ENCODE peak calls at places on chromosomes 2 and 18, in seven cellular contexts. K is fibroblast of lung, U is lung, P is heart left ventricle, Z is heart right ventricle, D is HCT116, S is neural crest cell. F is an unnamed sample.

GRCh38 chr2:99637157-99637697 is 147.4 kb upstream of the REV1 start:
- DNase-seq in K (no peak), U (no peak), P (no peak), Z (no peak), D (no peak), S (no peak), F (no peak)

GRCh38 chr2:220562375-220563140 is 935.1 kb downstream of the SLC4A3 start:
- DNase-seq in K (no peak), U (no peak), P (no peak), Z (no peak), D (no peak), S (no peak), F (no peak)

GRCh38 chr2:216370961-216371633 is 1.2 kb downstream of the MARCHF4 start:
- DNase-seq in K (no peak), U (no peak), P (no peak), Z (no peak), D (no peak), S (peak), F (no peak)

GRCh38 chr2:223537669-223538601 is 64.2 kb downstream of the SCG2 start:
- DNase-seq in K (peak), U (no peak), P (no peak), Z (no peak), D (no peak), S (no peak), F (no peak)

GRCh38 chr2:240349133-240350005 is 86.1 kb upstream of the GPC1 start:
- DNase-seq in K (no peak), U (no peak), P (peak), Z (no peak), D (no peak), S (no peak), F (no peak)

GRCh38 chr2:59182249-59182648 is 941.1 kb upstream of the FANCL start:
- DNase-seq in K (no peak), U (no peak), P (no peak), Z (no peak), D (no peak), S (peak), F (peak)

GRCh38 chr2:151343073-151343472 is 14.3 kb upstream of the TNFAIP6 start:
- DNase-seq in K (no peak), U (no peak), P (no peak), Z (no peak), D (no peak), S (no peak), F (no peak)

GRCh38 chr2:100243671-100244030 is 78.7 kb downstream of the LONRF2 start:
- DNase-seq in K (no peak), U (no peak), P (no peak), Z (no peak), D (no peak), S (no peak), F (no peak)

GRCh38 chr18:22813648-22814328 is 119.3 kb upstream of the RBBP8 start:
- DNase-seq in K (peak), U (no peak), P (no peak), Z (no peak), D (no peak), S (no peak), F (peak)

GRCh38 chr2:99489758-99490087 is at the start of gene REV1:
- DNase-seq in K (no peak), U (no peak), P (no peak), Z (no peak), D (no peak), S (no peak), F (no peak)

GRCh38 chr18:50866765-50867164 is 12.2 kb upstream of the ME2 start:
- DNase-seq in K (peak), U (no peak), P (no peak), Z (no peak), D (no peak), S (no peak), F (no peak)

GRCh38 chr2:215505044-215505786 is 69.3 kb upstream of the FN1 start:
- DNase-seq in K (peak), U (no peak), P (no peak), Z (no peak), D (no peak), S (no peak), F (no peak)

GRCh38 chr2:72561621-72562318 is 264.1 kb downstream of the EXOC6B start:
- DNase-seq in K (peak), U (no peak), P (no peak), Z (no peak), D (no peak), S (no peak), F (no peak)

GRCh38 chr2:71685941-71686611 is 232.7 kb downstream of the DYSF start:
- DNase-seq in K (no peak), U (no peak), P (peak), Z (no peak), D (no peak), S (no peak), F (no peak)

GRCh38 chr2:43524180-43524965 is 71.5 kb downstream of the THADA start:
- DNase-seq in K (peak), U (no peak), P (no peak), Z (no peak), D (no peak), S (no peak), F (no peak)

GRCh38 chr18:27599202-27599829 is 414.2 kb upstream of the CHST9 start:
- DNase-seq in K (peak), U (no peak), P (no peak), Z (peak), D (peak), S (peak), F (peak)

GRCh38 chr2:196291873-196292800 is 120.8 kb upstream of the STK17B start:
- DNase-seq in K (no peak), U (peak), P (no peak), Z (no peak), D (peak), S (no peak), F (peak)

GRCh38 chr2:218754201-218754600 is 27.7 kb upstream of the CYP27A1 start:
- DNase-seq in K (no peak), U (peak), P (no peak), Z (no peak), D (no peak), S (no peak), F (peak)

GRCh38 chr2:119637371-119637770 is 41.6 kb upstream of the TMEM177 start:
- DNase-seq in K (no peak), U (no peak), P (no peak), Z (no peak), D (no peak), S (no peak), F (no peak)

GRCh38 chr18:72530622-72531021 is 13.5 kb downstream of the CBLN2 start:
- DNase-seq in K (no peak), U (no peak), P (no peak), Z (no peak), D (no peak), S (no peak), F (no peak)

GRCh38 chr2:241818943-241819270 is 9.9 kb downstream of the NEU4 start:
- DNase-seq in K (no peak), U (no peak), P (no peak), Z (no peak), D (no peak), S (no peak), F (no peak)

GRCh38 chr2:124024491-124025348 is at the start of gene CNTNAP5:
- DNase-seq in K (peak), U (peak), P (peak), Z (peak), D (no peak), S (peak), F (no peak)

GRCh38 chr2:173252581-173252980 is 102.1 kb upstream of the CDCA7 start:
- DNase-seq in K (no peak), U (no peak), P (no peak), Z (no peak), D (no peak), S (no peak), F (no peak)

GRCh38 chr2:113084249-113085000 is 16.7 kb downstream of the IL1F10 start:
- DNase-seq in K (peak), U (no peak), P (no peak), Z (no peak), D (peak), S (no peak), F (peak)
- TF ChIP-seq CTCF in K (no peak), U (peak), P (no peak), Z (peak), D (peak), S (no peak), F (no peak)

GRCh38 chr2:186751078-186751477 is 57.2 kb downstream of the FAM171B start:
- DNase-seq in K (no peak), U (no peak), P (no peak), Z (no peak), D (no peak), S (no peak), F (no peak)

GRCh38 chr2:186751790-186752189 is 57.9 kb downstream of the FAM171B start:
- DNase-seq in K (no peak), U (no peak), P (no peak), Z (no peak), D (no peak), S (no peak), F (no peak)

GRCh38 chr2:186749179-186749578 is 55.3 kb downstream of the FAM171B start:
- DNase-seq in K (no peak), U (no peak), P (no peak), Z (no peak), D (no peak), S (no peak), F (no peak)

GRCh38 chr2:186746584-186746983 is 52.7 kb downstream of the FAM171B start:
- DNase-seq in K (no peak), U (no peak), P (no peak), Z (no peak), D (no peak), S (no peak), F (no peak)

DNA sequence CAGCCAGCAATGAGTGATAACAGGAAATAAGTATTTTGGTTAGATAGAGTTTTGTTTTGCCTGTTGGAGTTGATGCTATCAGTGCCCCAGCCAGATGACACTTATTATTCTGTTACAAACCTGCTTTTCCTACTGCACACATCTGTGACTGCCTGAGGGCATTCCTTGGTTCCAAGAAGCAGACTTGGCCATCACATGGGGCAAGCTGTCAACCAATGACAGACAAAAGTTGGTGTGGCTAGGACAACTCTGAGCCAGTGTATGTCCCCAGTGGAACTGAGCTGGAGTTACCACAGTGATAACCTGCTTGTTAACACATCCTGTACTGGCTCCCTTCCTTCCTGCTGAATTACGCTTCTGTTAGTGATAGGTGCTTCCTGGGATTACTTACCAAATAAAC is 54.5 kb downstream of the FAM171B start:
- DNase-seq in K (no peak), U (no peak), P (no peak), Z (no peak), D (no peak), S (no peak), F (no peak)
- TF ChIP-seq CTCF in K (no peak), U (no peak), P (no peak), Z (no peak), D (no peak), S (no peak), F (no peak)

GRCh38 chr2:120669121-120669952 is 66.3 kb upstream of the GLI2 start:
- DNase-seq in K (peak), U (peak), P (no peak), Z (no peak), D (peak), S (peak), F (peak)
- TF ChIP-seq CTCF in K (peak), U (no peak), P (no peak), Z (peak), D (peak), S (peak), F (peak)

GRCh38 chr2:5914831-5915611 is 222.8 kb downstream of the SOX11 start:
- DNase-seq in K (peak), U (no peak), P (no peak), Z (peak), D (no peak), S (no peak), F (no peak)
- TF ChIP-seq CTCF in K (no peak), U (no peak), P (peak), Z (peak), D (no peak), S (peak), F (no peak)

GRCh38 chr2:27737676-27738348 is 33.7 kb upstream of the MRPL33 start:
- DNase-seq in K (peak), U (no peak), P (no peak), Z (no peak), D (no peak), S (no peak), F (no peak)
- TF ChIP-seq CTCF in K (no peak), U (no peak), P (no peak), Z (peak), D (no peak), S (no peak), F (no peak)

GRCh38 chr2:106334802-106335201 is 133.4 kb downstream of the RGPD3 start:
- DNase-seq in K (no peak), U (no peak), P (no peak), Z (no peak), D (no peak), S (no peak), F (no peak)

GRCh38 chr2:106336740-106337139 is 131.5 kb downstream of the RGPD3 start:
- DNase-seq in K (no peak), U (no peak), P (no peak), Z (no peak), D (no peak), S (no peak), F (no peak)

GRCh38 chr2:106339156-106339555 is 129.1 kb downstream of the RGPD3 start:
- DNase-seq in K (no peak), U (no peak), P (no peak), Z (no peak), D (no peak), S (no peak), F (no peak)

GRCh38 chr2:106337963-106338515 is 130.2 kb downstream of the RGPD3 start:
- DNase-seq in K (no peak), U (no peak), P (no peak), Z (no peak), D (no peak), S (no peak), F (no peak)

GRCh38 chr2:106336108-106336507 is 132.1 kb downstream of the RGPD3 start:
- DNase-seq in K (no peak), U (no peak), P (no peak), Z (no peak), D (no peak), S (no peak), F (no peak)
- TF ChIP-seq CTCF in K (no peak), U (no peak), P (no peak), Z (no peak), D (no peak), S (no peak), F (no peak)

F was measured in Calu3.